ENCODE peak calls at places on chromosomes 3 and 15, in five cellular contexts. G is astrocyte; W is neural crest cell; O is B cell; U is CD4-positive, alpha-beta T cell. Z is an unnamed sample.

GRCh38 chr15:40776537-40777141 is 6.9 kb downstream of the C15orf62 start:
- DNase-seq in U (no peak), W (no peak), O (no peak), G (peak), Z (no peak)

GRCh38 chr15:68187559-68187958 is 17.6 kb downstream of the CALML4 start:
- DNase-seq in W (no peak), U (no peak), G (peak), O (no peak), Z (no peak)

GRCh38 chr15:57138260-57138895 is 219.9 kb downstream of the TCF12 start:
- DNase-seq in W (peak), O (no peak), U (no peak), G (peak), Z (peak)

GRCh38 chr3:182644013-182644412 is 149.3 kb upstream of the ATP11B start:
- DNase-seq in G (no peak), U (no peak), W (no peak), O (no peak), Z (no peak)

GRCh38 chr15:82805994-82806406 is at the start of gene FSD2:
- DNase-seq in W (no peak), O (peak), U (no peak), G (no peak), Z (no peak)

GRCh38 chr3:125431912-125432587 is 56.9 kb upstream of the ZNF148 start:
- DNase-seq in O (no peak), U (no peak), G (peak), W (no peak), Z (no peak)

GRCh38 chr3:193945126-193945525 is 190.8 kb upstream of the HES1 start:
- DNase-seq in O (no peak), G (peak), W (no peak), U (no peak), Z (no peak)

GRCh38 chr15:25469377-25469776 is 30.6 kb upstream of the UBE3A start:
- DNase-seq in U (no peak), W (no peak), O (no peak), G (no peak), Z (no peak)

GRCh38 chr3:127017229-127017628 is 34.3 kb downstream of the PLXNA1 start:
- DNase-seq in G (no peak), U (no peak), O (no peak), W (no peak), Z (no peak)

DNA sequence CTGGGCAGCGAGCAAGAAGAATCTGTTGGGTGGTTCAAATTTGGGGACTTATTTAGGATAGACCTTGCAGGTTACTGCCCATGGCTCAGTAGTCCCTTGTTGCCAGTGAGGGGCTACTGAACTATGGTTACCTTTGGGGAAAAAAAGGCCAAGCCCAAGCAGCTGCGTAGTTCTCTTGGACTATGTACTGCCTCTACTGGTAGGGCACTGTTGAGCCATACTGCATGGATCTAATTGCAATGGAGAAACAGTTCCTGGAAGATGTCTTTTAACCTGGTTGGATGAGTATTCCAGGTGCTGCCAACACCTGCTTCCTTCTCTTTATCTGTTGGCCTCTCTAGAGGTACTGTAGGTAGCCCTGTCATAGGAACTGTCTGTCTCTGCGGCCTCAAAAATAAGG is 671.9 kb upstream of the CBLB start:
- DNase-seq in W (no peak), U (no peak), G (no peak), O (no peak), Z (no peak)
- TF ChIP-seq CTCF in W (no peak), U (no peak), G (no peak), O (no peak), Z (no peak)

GRCh38 chr15:69225355-69226027 is 65.1 kb downstream of the GLCE start:
- DNase-seq in W (no peak), O (no peak), U (no peak), G (peak), Z (no peak)
- TF ChIP-seq CTCF in W (peak), O (no peak), U (no peak), G (peak), Z (no peak)

GRCh38 chr15:31106495-31107300 is 5.2 kb upstream of the TRPM1 start:
- DNase-seq in U (no peak), O (no peak), G (no peak), W (no peak), Z (no peak)
- TF ChIP-seq CTCF in U (no peak), O (no peak), G (no peak), W (no peak), Z (no peak)

DNA sequence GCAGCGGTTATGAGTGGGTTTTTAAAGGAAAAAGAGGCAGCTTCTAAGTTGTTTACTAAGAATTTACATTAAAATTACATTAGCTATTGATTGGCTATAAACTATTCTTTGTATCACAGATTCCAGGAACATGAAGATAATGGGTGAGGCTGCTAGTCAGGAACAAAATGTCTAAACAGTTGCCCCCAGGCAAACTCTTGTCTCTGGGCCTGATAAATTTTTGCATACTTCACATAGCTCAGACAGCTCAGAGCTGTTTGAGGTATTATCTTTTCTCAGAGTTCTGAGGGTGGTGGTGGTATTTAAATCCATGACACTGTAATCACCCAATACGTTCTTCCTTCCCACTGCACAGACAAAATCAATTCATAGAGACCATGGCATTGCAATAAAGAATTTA is 2.1 kb upstream of the HACD2 start:
- DNase-seq in O (no peak), W (no peak), G (peak), U (no peak), Z (no peak)
- TF ChIP-seq CTCF in O (no peak), W (no peak), G (no peak), U (no peak), Z (no peak)

GRCh38 chr3:11161666-11162065 is 7.4 kb downstream of the HRH1 start:
- DNase-seq in W (no peak), O (no peak), U (no peak), G (no peak), Z (no peak)
- TF ChIP-seq CTCF in W (no peak), O (no peak), U (no peak), G (no peak), Z (no peak)

GRCh38 chr15:90483640-90484039 is 46.1 kb upstream of the CRTC3 start:
- DNase-seq in W (no peak), O (no peak), U (no peak), G (no peak), Z (no peak)

GRCh38 chr15:90479656-90480055 is 50.1 kb upstream of the CRTC3 start:
- DNase-seq in O (no peak), U (no peak), W (no peak), G (peak), Z (no peak)

GRCh38 chr15:90482124-90483011 is 47.4 kb upstream of the CRTC3 start:
- DNase-seq in U (peak), W (peak), G (peak), O (no peak), Z (peak)

GRCh38 chr15:90481023-90481422 is 48.7 kb upstream of the CRTC3 start:
- DNase-seq in U (peak), G (peak), W (no peak), O (peak), Z (no peak)

GRCh38 chr15:90483012-90483307 is 46.8 kb upstream of the CRTC3 start:
- DNase-seq in G (no peak), W (no peak), U (no peak), O (no peak), Z (no peak)
- TF ChIP-seq CTCF in G (no peak), W (no peak), U (no peak), O (no peak), Z (no peak)

DNA sequence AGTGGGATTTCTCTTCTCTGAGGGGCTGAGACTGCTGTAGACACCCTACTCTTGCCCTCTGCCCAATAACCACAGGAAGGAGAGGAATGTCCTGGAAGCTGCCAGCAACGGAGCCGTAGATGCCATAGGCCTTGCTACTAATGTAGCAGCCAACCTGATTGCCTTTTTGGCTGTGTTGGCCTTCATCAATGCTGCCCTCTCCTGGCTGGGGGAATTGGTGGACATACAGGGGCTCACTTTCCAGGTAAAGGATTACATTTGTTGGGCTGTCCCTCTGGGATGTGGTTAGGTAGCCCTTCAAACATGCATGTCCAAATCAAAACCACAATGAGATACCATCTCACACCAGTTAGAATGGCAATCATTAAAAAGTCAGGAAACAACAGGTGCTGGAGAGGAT is 16.1 kb downstream of the SLC28A2 start:
- DNase-seq in O (no peak), W (no peak), G (no peak), U (no peak), Z (no peak)
- TF ChIP-seq CTCF in O (no peak), W (no peak), G (no peak), U (no peak), Z (no peak)

Z was measured in endothelial cell.